ENCODE peak calls at places on chromosomes 3 and 15, in seven cellular contexts. D is cardiac muscle cell, N is breast epithelium, P is psoas muscle, F is HCT116, U is fibroblast of lung, H is tibial artery. E is an unnamed sample.

GRCh38 chr3:105906834-105907233 is 38.0 kb upstream of the CBLB start:
- DNase-seq in D (no peak), N (no peak), P (peak; percentile 31), F (no peak), U (peak; percentile 71), H (peak; percentile 72), E (peak; percentile 77)

GRCh38 chr3:150757364-150757763 is 5.6 kb downstream of the SIAH2 start:
- DNase-seq in D (no peak), N (no peak), P (no peak), F (no peak), U (no peak), H (no peak), E (no peak)

GRCh38 chr3:40057077-40057476 is 247.7 kb downstream of the MYRIP start:
- DNase-seq in D (no peak), N (no peak), P (no peak), F (no peak), U (no peak), H (no peak), E (no peak)

GRCh38 chr3:175410251-175410650 is 551.1 kb downstream of the NAALADL2 start:
- DNase-seq in D (no peak), N (no peak), P (no peak), F (no peak), U (peak; percentile 65), H (no peak), E (peak; percentile 68)

GRCh38 chr3:16249336-16249735 is 15.4 kb downstream of the DPH3 start:
- DNase-seq in D (peak; percentile 36), N (no peak), P (no peak), F (peak; percentile 43), U (peak; percentile 20), H (no peak), E (no peak)

GRCh38 chr3:99240700-99241099 is 339.2 kb upstream of the DCBLD2 start:
- DNase-seq in D (no peak), N (no peak), P (no peak), F (no peak), U (peak; percentile 39), H (no peak), E (no peak)

GRCh38 chr3:58560771-58561311 is 16.4 kb downstream of the FAM107A start:
- DNase-seq in D (peak; percentile 37), N (no peak), P (no peak), F (no peak), U (peak; percentile 97), H (no peak), E (peak; percentile 94)

GRCh38 chr15:77507911-77508310 is 87.2 kb downstream of the HMG20A start:
- DNase-seq in D (no peak), N (no peak), P (no peak), F (peak; percentile 41), U (peak; percentile 76), H (peak; percentile 43), E (no peak)

GRCh38 chr3:181880339-181880738 is 168.6 kb downstream of the SOX2 start:
- DNase-seq in D (no peak), N (no peak), P (no peak), F (no peak), U (no peak), H (no peak), E (no peak)

GRCh38 chr3:62601238-62601856 is 228.0 kb upstream of the FEZF2 start:
- DNase-seq in D (no peak), N (no peak), P (no peak), F (no peak), U (peak; percentile 80), H (no peak), E (no peak)

GRCh38 chr3:27900316-27900715 is 178.2 kb upstream of the EOMES start:
- DNase-seq in D (no peak), N (no peak), P (no peak), F (no peak), U (no peak), H (no peak), E (no peak)

GRCh38 chr3:183378008-183378407 is 50.4 kb downstream of the MCF2L2 start:
- DNase-seq in D (no peak), N (no peak), P (no peak), F (no peak), U (no peak), H (no peak), E (no peak)

GRCh38 chr3:21357241-21357640 is 393.8 kb downstream of the ZNF385D start:
- DNase-seq in D (no peak), N (no peak), P (no peak), F (no peak), U (no peak), H (no peak), E (no peak)

GRCh38 chr15:61457050-61457733 is 228.1 kb upstream of the RORA start:
- DNase-seq in D (no peak), N (no peak), P (no peak), F (no peak), U (no peak), H (no peak), E (no peak)

GRCh38 chr3:111237906-111238305 is 166.3 kb downstream of the NECTIN3 start:
- DNase-seq in D (no peak), N (no peak), P (no peak), F (no peak), U (peak; percentile 59), H (no peak), E (no peak)

GRCh38 chr3:109944836-109945235 is 607.5 kb upstream of the DPPA4 start:
- DNase-seq in D (no peak), N (no peak), P (no peak), F (no peak), U (no peak), H (no peak), E (no peak)

GRCh38 chr3:37136067-37136466 is 38.3 kb downstream of the LRRFIP2 start:
- DNase-seq in D (no peak), N (no peak), P (no peak), F (no peak), U (no peak), H (no peak), E (no peak)

GRCh38 chr15:98924311-98925049 is 83.1 kb downstream of the PGPEP1L start:
- DNase-seq in D (no peak), N (no peak), P (no peak), F (no peak), U (no peak), H (no peak), E (no peak)

GRCh38 chr15:31383150-31383549 is 56.5 kb downstream of the KLF13 start:
- DNase-seq in D (no peak), N (no peak), P (no peak), F (no peak), U (no peak), H (no peak), E (no peak)

GRCh38 chr3:101677436-101678286 is 729 bp upstream of the ZBTB11 start:
- DNase-seq in D (no peak), N (no peak), P (no peak), F (no peak), U (no peak), H (no peak), E (no peak)

DNA sequence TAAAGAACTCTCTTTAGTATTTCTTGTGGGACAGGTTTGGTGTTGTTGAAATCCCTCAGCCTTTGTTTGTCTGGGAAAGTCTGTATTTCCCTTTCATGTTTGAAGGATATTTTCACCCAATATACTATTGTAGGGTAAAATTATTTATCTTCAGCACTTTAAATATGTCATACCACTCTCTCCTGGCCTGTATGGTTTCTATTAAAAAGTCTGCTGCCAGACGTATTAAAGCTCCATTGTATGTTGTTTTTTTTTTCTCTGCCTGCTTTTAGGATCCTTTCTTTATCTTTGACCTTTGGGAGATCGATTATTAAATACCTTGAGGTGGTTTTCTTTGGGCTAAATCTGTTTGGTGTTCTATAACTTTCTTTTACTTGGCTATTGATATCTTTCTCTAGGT is 119.0 kb upstream of the TBC1D5 start:
- DNase-seq in D (no peak), N (no peak), P (no peak), F (no peak), U (no peak), H (no peak), E (no peak)
- H3K4me3 ChIP-seq in D (peak overlapping the region; percentile 39), N (no peak overlapping the region), P (no peak overlapping the region), F (peak overlapping the region; percentile 58), U (no peak overlapping the region), H (no peak overlapping the region), E (no peak overlapping the region)

DNA sequence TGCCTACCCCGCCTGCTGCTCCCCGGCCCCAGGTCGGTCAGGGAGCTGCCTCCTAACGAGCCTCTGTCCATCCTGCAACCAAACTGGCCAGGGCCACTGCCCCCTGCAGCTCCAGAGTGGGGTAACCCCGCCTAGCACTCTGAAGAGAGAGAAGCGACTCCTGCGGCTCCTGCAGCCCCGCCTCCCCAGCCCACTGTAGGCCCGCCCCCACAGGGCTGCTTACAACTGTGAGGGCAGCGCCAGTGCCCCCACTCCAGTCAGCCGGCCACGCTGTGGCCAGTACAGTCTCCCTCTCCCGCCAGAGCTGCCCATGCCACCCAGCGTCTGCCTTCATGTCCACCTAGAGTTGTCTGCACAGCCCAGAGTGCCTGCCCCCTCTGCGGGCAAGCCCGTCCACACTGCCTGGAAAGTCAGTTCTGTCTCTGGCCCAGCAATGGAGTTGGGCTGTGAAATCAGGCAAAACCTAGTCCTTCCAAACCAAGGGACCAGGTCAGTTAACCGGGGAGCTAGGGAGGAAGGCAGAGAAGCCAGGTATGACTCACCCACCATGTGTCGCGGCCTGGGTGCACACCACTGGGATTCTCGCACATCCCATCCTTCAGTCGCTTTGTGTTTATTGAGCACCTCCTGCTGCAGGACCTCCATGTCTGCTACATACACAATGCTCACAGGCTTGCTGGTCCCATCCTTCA is 2.4 kb downstream of the UCN2 start:
- DNase-seq in D (peak; percentile 92), N (no peak), P (peak; percentile 57), F (no peak), U (peak; percentile 63), H (peak; percentile 59), E (no peak)
- TF ChIP-seq CTCF in D (peak; percentile 46), N (no peak), P (no peak), F (no peak), U (peak; percentile 41), H (peak; percentile 17), E (peak; percentile 56)

GRCh38 chr15:74696398-74696729 is 540 bp upstream of the EDC3 start:
- DNase-seq in D (no peak), N (no peak), P (no peak), F (no peak), U (no peak), H (no peak), E (no peak)

GRCh38 chr15:74695597-74696397 is at the start of gene EDC3:
- DNase-seq in D (peak; percentile 95), N (peak; percentile 75), P (peak; percentile 91), F (peak; percentile 73), U (peak; percentile 83), H (peak; percentile 87), E (peak; percentile 14)

GRCh38 chr15:74692327-74692726 is 3.5 kb downstream of the EDC3 start:
- DNase-seq in D (no peak), N (no peak), P (no peak), F (no peak), U (no peak), H (no peak), E (no peak)

GRCh38 chr15:74696808-74697207 is 984 bp upstream of the EDC3 start:
- DNase-seq in D (no peak), N (no peak), P (no peak), F (no peak), U (no peak), H (no peak), E (no peak)
- H3K4me3 ChIP-seq in D (no peak overlapping the region), N (peak overlapping the region; percentile 90), P (peak overlapping the region; percentile 98), F (peak overlapping the region; percentile 72), U (no peak overlapping the region), H (peak overlapping the region; percentile 92), E (no peak overlapping the region)

DNA sequence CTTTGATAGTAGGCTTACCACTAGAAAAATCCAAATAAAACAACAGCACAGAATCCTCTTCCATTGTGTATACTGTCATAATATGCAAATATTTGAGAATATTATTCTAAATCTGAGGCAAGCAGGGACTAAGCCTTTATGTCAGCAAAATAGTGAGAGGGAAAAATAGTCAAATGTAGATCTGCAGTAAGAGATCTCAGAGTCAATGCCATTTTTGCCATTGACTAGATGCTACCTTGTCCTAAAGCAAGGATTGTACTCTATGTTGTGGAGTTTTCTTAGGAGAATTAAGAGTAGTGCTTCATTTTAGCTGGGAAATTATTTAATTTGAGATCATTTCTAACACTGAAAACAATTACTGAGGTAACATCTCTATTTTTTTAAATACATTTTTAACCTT is 50.2 kb downstream of the IQCH start:
- DNase-seq in D (no peak), N (no peak), P (no peak), F (no peak), U (no peak), H (no peak), E (no peak)
- TF ChIP-seq CTCF in D (no peak), N (no peak), P (no peak), F (no peak), U (no peak), H (no peak), E (no peak)

E was measured in AG04449.